ENCODE peak calls at places on chromosomes 4 and X, in four cellular contexts. F, N, Q and H are unnamed samples.
A peak's percentile ranks its signal among the peaks of the same experiment; 100 is the strongest.

GRCh38 chr4:112371361-112371760 is 74.2 kb downstream of the ALPK1 start:
- DNase-seq in N (no peak), F (no peak), Q (no peak), H (no peak)

GRCh38 chrX:155768036-155768769 is 112.9 kb upstream of the VAMP7 start:
- DNase-seq in F (no peak), N (no peak), Q (no peak), H (no peak)

GRCh38 chr4:7985891-7986441 is 46.3 kb upstream of the AFAP1 start:
- DNase-seq in Q (no peak), N (no peak), F (peak; percentile 47), H (no peak)

GRCh38 chr4:127503111-127503510 is 129.6 kb upstream of the INTU start:
- DNase-seq in N (no peak), Q (no peak), F (no peak), H (no peak)

GRCh38 chr4:159269143-159269542 is 166.3 kb downstream of the RAPGEF2 start:
- DNase-seq in N (no peak), F (no peak), Q (no peak), H (no peak)

GRCh38 chrX:38890326-38890725 is 89.1 kb downstream of the MID1IP1 start:
- DNase-seq in N (no peak), Q (no peak), F (no peak), H (no peak)

GRCh38 chr4:141027421-141027820 is 105.8 kb downstream of the RNF150 start:
- DNase-seq in F (no peak), N (no peak), Q (no peak), H (no peak)

GRCh38 chr4:77010841-77011354 is 61.3 kb downstream of the SEPTIN11 start:
- DNase-seq in N (no peak), Q (no peak), F (no peak), H (no peak)

GRCh38 chr4:186633844-186634243 is 78.5 kb upstream of the MTNR1A start:
- DNase-seq in F (no peak), Q (no peak), N (no peak), H (no peak)

GRCh38 chrX:154441984-154442707 is 1.8 kb upstream of the FAM50A start:
- DNase-seq in Q (no peak), N (no peak), F (no peak), H (no peak)

GRCh38 chr4:121632686-121633085 is 64.1 kb downstream of the ANXA5 start:
- DNase-seq in N (no peak), F (no peak), Q (no peak), H (no peak)

GRCh38 chr4:182600093-182600492 is 317.1 kb downstream of the DCTD start:
- DNase-seq in F (no peak), Q (no peak), N (no peak), H (no peak)

GRCh38 chr4:162706677-162707076 is 460.0 kb downstream of the NAF1 start:
- DNase-seq in F (no peak), Q (no peak), N (no peak), H (no peak)

GRCh38 chr4:101599620-101600019 is 190.9 kb upstream of the BANK1 start:
- DNase-seq in Q (no peak), F (no peak), N (no peak), H (no peak)

GRCh38 chr4:189285377-189285776 is 655.3 kb upstream of the FRG1 start:
- DNase-seq in F (no peak), Q (no peak), N (no peak), H (peak; percentile 42)

GRCh38 chr4:76690091-76690905 is 207.6 kb downstream of the SOWAHB start:
- DNase-seq in Q (no peak), N (no peak), F (no peak), H (no peak)

GRCh38 chr4:56129431-56129861 is 180.7 kb downstream of the CEP135 start:
- DNase-seq in N (no peak), Q (peak; percentile 12), F (peak; percentile 16), H (peak; percentile 57)

GRCh38 chrX:107708762-107709161 is 66.8 kb downstream of the TSC22D3 start:
- DNase-seq in F (no peak), Q (no peak), N (no peak), H (no peak)

GRCh38 chrX:129653985-129654651 is 638 bp downstream of the APLN start:
- DNase-seq in N (no peak), Q (peak; percentile 57), F (no peak), H (no peak)

GRCh38 chrX:69152398-69152797 is 12.9 kb downstream of the PJA1 start:
- DNase-seq in Q (no peak), N (no peak), F (no peak), H (no peak)

GRCh38 chrX:31483336-31483735 is 411.5 kb upstream of the FTHL17 start:
- DNase-seq in Q (no peak), N (no peak), F (no peak), H (no peak)

GRCh38 chr4:96183630-96184029 is 343.7 kb downstream of the PDHA2 start:
- DNase-seq in N (no peak), F (no peak), Q (no peak), H (no peak)